ENCODE peak calls at places on chromosomes 7 and 10, in four cellular contexts. E is kidney epithelial cell, P is cardiac muscle cell, F is Peyer's patch. S is an unnamed sample.

GRCh38 chr7:155549226-155549625 is 2.9 kb upstream of the CNPY1 start:
- DNase-seq in E (no peak), F (no peak), P (no peak), S (no peak)

GRCh38 chr10:70578371-70578947 is 24.1 kb downstream of the PRF1 start:
- DNase-seq in P (peak; percentile 60), E (peak; percentile 98), F (no peak), S (no peak)

GRCh38 chr7:130897515-130898419 is 163.8 kb upstream of the KLF14 start:
- DNase-seq in F (no peak), P (no peak), E (no peak), S (no peak)

GRCh38 chr7:101804087-101804631 is 13.3 kb upstream of the CUX1 start:
- DNase-seq in E (no peak), P (no peak), F (no peak), S (no peak)

GRCh38 chr10:126872768-126873167 is 32.5 kb upstream of the DOCK1 start:
- DNase-seq in E (no peak), P (no peak), F (no peak), S (no peak)

GRCh38 chr10:107031981-107032699 is 132.4 kb downstream of the SORCS1 start:
- DNase-seq in F (no peak), P (no peak), E (peak; percentile 5), S (no peak)

GRCh38 chr10:98041352-98042043 is 11.1 kb upstream of the CRTAC1 start:
- DNase-seq in E (peak; percentile 19), F (peak; percentile 62), P (peak; percentile 74), S (peak; percentile 72)

GRCh38 chr7:84654287-84654686 is 459.7 kb upstream of the SEMA3A start:
- DNase-seq in E (no peak), F (no peak), P (no peak), S (no peak)

GRCh38 chr10:112713411-112713810 is 236.6 kb upstream of the TCF7L2 start:
- DNase-seq in E (no peak), F (no peak), P (no peak), S (no peak)

GRCh38 chr7:130875901-130876300 is 141.9 kb upstream of the KLF14 start:
- DNase-seq in P (no peak), E (no peak), F (no peak), S (no peak)

GRCh38 chr7:102407910-102408309 is 11.7 kb downstream of the PRKRIP1 start:
- DNase-seq in P (no peak), F (no peak), E (no peak), S (no peak)

GRCh38 chr7:2082357-2083038 is 150.2 kb downstream of the MAD1L1 start:
- DNase-seq in E (peak; percentile 42), P (peak; percentile 81), F (no peak), S (no peak)

GRCh38 chr7:45679516-45679915 is 105.3 kb downstream of the ADCY1 start:
- DNase-seq in P (no peak), E (no peak), F (no peak), S (no peak)

GRCh38 chr10:77827383-77827782 is 99.2 kb downstream of the DLG5 start:
- DNase-seq in P (no peak), F (no peak), E (no peak), S (no peak)

GRCh38 chr7:27091936-27092752 is 3.7 kb downstream of the HOXA1 start:
- DNase-seq in E (no peak), F (no peak), P (no peak), S (no peak)

GRCh38 chr10:61975107-61975932 is 73.8 kb downstream of the ARID5B start:
- DNase-seq in E (no peak), P (peak; percentile 76), F (no peak), S (no peak)

GRCh38 chr10:49285232-49285631 is 13.7 kb upstream of the C10orf71 start:
- DNase-seq in P (no peak), E (no peak), F (no peak), S (no peak)

GRCh38 chr10:4474829-4475228 is 351.2 kb upstream of the AKR1E2 start:
- DNase-seq in P (no peak), E (peak; percentile 34), F (no peak), S (no peak)

GRCh38 chr7:148747274-148747673 is 48.6 kb downstream of the CUL1 start:
- DNase-seq in P (no peak), F (no peak), E (no peak), S (no peak)

GRCh38 chr7:137957887-137958286 is 44.0 kb downstream of the CREB3L2 start:
- DNase-seq in F (no peak), E (no peak), P (peak; percentile 60), S (no peak)

GRCh38 chr7:105905209-105905910 is 29.0 kb upstream of the ATXN7L1 start:
- DNase-seq in P (no peak), F (no peak), E (no peak), S (no peak)

DNA sequence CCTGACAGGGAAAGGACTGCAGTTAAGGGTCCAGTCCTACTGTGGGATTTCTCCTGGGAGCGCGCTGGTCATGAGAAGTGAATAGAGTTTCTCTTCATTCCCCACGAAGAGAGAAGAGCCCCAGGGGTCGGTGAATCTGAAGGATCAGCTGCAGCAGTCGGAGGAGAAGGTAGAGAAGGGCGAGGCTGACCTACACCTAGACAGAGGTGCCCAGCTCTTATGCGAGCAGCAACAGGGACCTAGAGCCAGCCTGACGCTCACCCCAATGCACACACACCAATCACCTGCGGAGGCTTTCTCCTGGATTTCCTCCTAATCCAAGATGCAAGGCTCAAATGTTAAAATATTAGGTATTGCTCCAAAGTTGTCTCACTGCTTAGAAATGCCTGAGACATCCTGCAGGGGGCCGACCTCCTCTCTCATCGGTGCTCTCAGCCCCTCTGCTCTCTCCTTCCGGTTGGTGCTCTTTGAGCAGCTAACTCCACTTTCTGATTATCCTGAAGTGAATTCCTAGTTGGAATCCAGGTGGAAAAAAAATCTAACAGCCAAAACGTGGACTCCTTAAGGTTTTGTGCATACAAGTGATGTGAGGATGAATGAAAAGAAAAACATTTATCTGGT is 176.4 kb downstream of the AHR start:
- DNase-seq in E (no peak), P (no peak), F (no peak), S (no peak)
- TF ChIP-seq CTCF in E (peak; percentile 5), P (peak; percentile 27), F (no peak), S (peak; percentile 43)

GRCh38 chr10:74056081-74056818 is 58.3 kb downstream of the VCL start:
- DNase-seq in P (peak; percentile 79), F (no peak), E (no peak), S (no peak)

GRCh38 chr10:74058071-74058470 is 60.2 kb downstream of the VCL start:
- DNase-seq in P (no peak), F (no peak), E (no peak), S (no peak)

GRCh38 chr10:74063256-74063655 is 65.3 kb downstream of the VCL start:
- DNase-seq in E (no peak), F (no peak), P (peak; percentile 38), S (no peak)

GRCh38 chr10:74055383-74056065 is 57.6 kb downstream of the VCL start:
- DNase-seq in F (no peak), E (no peak), P (no peak), S (no peak)

DNA sequence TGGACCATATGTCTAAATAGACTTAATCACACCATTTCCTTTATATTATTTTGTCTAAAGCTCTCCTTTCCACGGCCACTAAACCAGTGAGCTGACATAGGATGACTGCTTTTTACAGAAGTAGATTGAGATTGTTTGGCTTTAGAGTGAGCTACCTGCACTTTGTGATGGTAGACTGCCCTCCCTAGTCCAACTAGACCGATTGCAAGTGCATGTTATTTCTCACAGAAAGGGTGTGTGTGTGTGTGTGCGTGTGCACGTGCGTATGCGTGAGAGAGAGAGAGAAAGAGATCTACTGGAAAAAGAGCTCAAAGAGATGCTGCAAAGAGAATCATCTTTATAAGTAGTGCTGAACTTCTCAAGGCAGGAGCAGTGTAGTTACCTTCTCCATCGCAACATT is 60.7 kb downstream of the VCL start:
- DNase-seq in P (peak; percentile 35), F (no peak), E (no peak), S (no peak)
- TF ChIP-seq CTCF in P (no peak), F (no peak), E (no peak), S (no peak)

DNA sequence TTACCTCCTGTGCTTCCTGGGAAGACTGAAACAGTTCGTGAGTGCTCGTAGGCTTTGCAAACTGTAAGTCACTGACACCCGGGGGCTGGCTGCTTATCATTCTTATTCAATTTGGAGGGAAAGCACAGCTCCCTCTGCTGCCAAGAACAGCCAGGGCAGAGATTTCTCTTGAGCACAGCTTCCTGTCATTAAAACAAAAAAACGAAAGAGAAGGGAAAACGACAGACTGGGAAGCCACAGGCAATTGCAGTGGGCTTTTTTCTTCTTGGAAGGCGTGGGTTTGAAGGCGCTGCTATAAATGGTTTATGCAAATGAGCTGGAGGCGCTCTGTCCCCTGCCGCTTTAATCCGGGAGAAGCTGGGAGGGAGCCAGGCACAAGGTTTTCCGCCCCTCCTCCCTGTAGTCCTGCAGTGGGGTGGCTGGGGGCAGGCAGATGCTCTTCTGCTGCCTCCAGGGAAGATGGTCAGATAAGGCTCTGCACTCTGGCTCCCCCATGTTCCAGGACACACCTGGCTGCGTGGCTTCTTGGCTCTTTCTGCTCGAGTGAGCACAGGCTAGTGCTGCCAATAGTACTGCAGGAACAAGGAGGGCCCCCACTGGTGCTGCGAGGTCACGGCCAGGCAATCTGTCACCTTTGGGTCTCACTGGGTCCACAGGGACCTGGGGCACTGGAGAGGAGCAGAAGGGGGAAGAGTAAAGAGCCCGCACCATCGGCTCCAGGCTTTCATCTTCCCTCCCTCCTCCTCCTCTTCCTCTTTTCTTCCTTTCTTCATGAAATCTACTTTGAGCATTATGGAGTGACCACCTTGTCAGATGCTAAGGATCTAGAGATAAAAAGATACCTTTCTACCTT is 49.5 kb downstream of the NEURL1 start:
- DNase-seq in F (peak; percentile 55), E (no peak), P (peak; percentile 67), S (peak; percentile 16)
- TF ChIP-seq CTCF in F (no peak), E (peak; percentile 67), P (peak; percentile 62), S (peak; percentile 63)

GRCh38 chr10:34310234-34310633 is 504.9 kb downstream of the PARD3 start:
- DNase-seq in P (no peak), E (no peak), F (no peak), S (no peak)

GRCh38 chr10:34303022-34303421 is 512.1 kb downstream of the PARD3 start:
- DNase-seq in E (no peak), F (no peak), P (no peak), S (no peak)

DNA sequence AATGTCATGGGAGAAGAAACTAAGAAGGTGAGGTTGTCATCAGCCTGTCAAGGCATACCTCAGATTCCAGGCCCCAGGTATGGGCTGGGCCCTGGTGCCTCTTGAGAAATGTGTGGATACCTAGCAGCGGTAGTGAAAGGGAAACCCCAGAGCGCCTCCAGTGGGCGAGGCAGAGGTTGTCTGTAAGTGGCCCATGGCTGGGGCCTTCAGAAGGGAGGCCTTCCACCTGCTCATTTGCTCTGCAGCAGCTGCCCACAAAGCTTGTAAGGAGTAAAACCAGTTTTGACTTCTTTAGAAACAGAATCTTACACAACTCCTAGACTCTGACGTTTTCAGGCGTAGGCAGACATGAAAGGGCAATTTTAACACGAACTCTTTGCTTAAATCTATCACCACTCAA is 509.9 kb downstream of the PARD3 start:
- DNase-seq in F (no peak), P (no peak), E (no peak), S (no peak)
- TF ChIP-seq CTCF in F (no peak), P (no peak), E (no peak), S (peak; percentile 70)

S was measured in neural crest cell.